ENCODE peak calls at places on chromosomes 6 and 20, in four cellular contexts. O is IMR-90, X is HCT116, Z is foreskin keratinocyte. F is an unnamed sample.

GRCh38 chr6:160775730-160776129 is 73.7 kb downstream of the PLG start:
- DNase-seq in X (no peak), Z (no peak), O (no peak), F (no peak)

GRCh38 chr6:97215157-97215769 is 67.8 kb downstream of the MMS22L start:
- DNase-seq in X (peak), O (peak), Z (peak), F (peak)

GRCh38 chr6:84118191-84118590 is 84.6 kb downstream of the MRAP2 start:
- DNase-seq in Z (no peak), O (no peak), X (no peak), F (no peak)

GRCh38 chr6:49097116-49097515 is 365.9 kb downstream of the MMUT start:
- DNase-seq in X (no peak), O (no peak), Z (no peak), F (no peak)

GRCh38 chr6:72716916-72717315 is 95.1 kb downstream of the KCNQ5 start:
- DNase-seq in X (no peak), Z (no peak), O (no peak), F (no peak)

GRCh38 chr20:35120012-35120701 is 27.0 kb downstream of the EDEM2 start:
- DNase-seq in Z (no peak), O (peak), X (no peak), F (no peak)

GRCh38 chr20:4922186-4922585 is 79.1 kb downstream of the SLC23A2 start:
- DNase-seq in O (no peak), Z (no peak), X (no peak), F (no peak)

GRCh38 chr6:132298344-132298949 is 102.8 kb downstream of the MOXD1 start:
- DNase-seq in Z (no peak), X (peak), O (peak), F (peak)

GRCh38 chr6:151276112-151276745 is 36.5 kb downstream of the AKAP12 start:
- DNase-seq in O (peak), Z (peak), X (no peak), F (no peak)

GRCh38 chr20:51862796-51863195 is 60.5 kb upstream of the SALL4 start:
- DNase-seq in Z (no peak), X (no peak), O (peak), F (no peak)

GRCh38 chr20:11368965-11369711 is 548.6 kb upstream of the BTBD3 start:
- DNase-seq in X (no peak), O (no peak), Z (no peak), F (no peak)

GRCh38 chr6:20564269-20564668 is 30.0 kb downstream of the CDKAL1 start:
- DNase-seq in O (peak), Z (no peak), X (peak), F (no peak)

GRCh38 chr20:51760905-51761544 is 7.2 kb downstream of the ATP9A start:
- DNase-seq in Z (peak), X (no peak), O (peak), F (no peak)

GRCh38 chr6:157716553-157716952 is 106.5 kb upstream of the SNX9 start:
- DNase-seq in X (no peak), Z (no peak), O (no peak), F (no peak)
- H3K27ac ChIP-seq in X (no peak), Z (no peak), O (peak), F (no peak)

GRCh38 chr6:36945301-36945700 is 9.2 kb upstream of the PI16 start:
- DNase-seq in X (no peak), Z (no peak), O (no peak), F (no peak)

GRCh38 chr6:36946526-36946925 is 8.0 kb upstream of the PI16 start:
- DNase-seq in X (no peak), Z (no peak), O (no peak), F (no peak)

GRCh38 chr6:36947570-36948351 is 6.8 kb upstream of the PI16 start:
- DNase-seq in Z (no peak), X (peak), O (peak), F (no peak)

GRCh38 chr6:36953931-36954261 is 642 bp upstream of the PI16 start:
- DNase-seq in Z (no peak), O (no peak), X (no peak), F (no peak)

DNA sequence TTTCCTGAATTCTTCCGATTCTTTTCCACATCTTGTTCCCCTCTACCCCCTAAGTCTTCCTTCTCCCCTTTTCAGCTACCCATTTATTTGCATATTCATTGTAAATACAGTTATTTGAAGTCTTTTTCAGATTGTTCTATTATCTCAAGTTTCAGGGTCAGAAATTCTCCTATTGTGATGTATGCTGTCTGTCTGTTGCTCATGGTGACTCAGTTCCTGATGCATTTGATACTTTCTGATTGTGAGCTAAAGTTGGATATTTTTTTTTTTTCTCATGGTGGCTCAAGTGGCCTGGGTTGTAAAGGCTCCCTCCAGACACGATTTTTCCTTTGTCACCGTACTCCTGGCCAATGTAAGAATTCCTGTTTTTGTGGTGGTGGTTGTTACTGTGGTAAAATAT is 4.9 kb upstream of the PI16 start:
- DNase-seq in X (no peak), Z (no peak), O (peak), F (no peak)
- H3K27ac ChIP-seq in X (no peak), Z (peak), O (no peak), F (no peak)

GRCh38 chr6:44041461-44042260 is 85.6 kb downstream of the MRPL14 start:
- DNase-seq in X (peak), Z (peak), O (peak), F (peak)

GRCh38 chr6:44039839-44040350 is 87.4 kb downstream of the MRPL14 start:
- DNase-seq in O (no peak), Z (no peak), X (no peak), F (no peak)

GRCh38 chr6:44039191-44039719 is 88.0 kb downstream of the MRPL14 start:
- DNase-seq in O (no peak), Z (no peak), X (no peak), F (no peak)

GRCh38 chr6:44042261-44043035 is 84.8 kb downstream of the MRPL14 start:
- DNase-seq in Z (no peak), O (no peak), X (no peak), F (no peak)

GRCh38 chr6:44040786-44041185 is 86.5 kb downstream of the MRPL14 start:
- DNase-seq in O (no peak), X (no peak), Z (no peak), F (no peak)
- H3K27ac ChIP-seq in O (peak), X (peak), Z (no peak), F (no peak)

GRCh38 chr20:38343107-38343797 is 3.0 kb upstream of the LBP start:
- DNase-seq in O (peak), X (no peak), Z (no peak), F (peak)
- H3K27ac ChIP-seq in O (no peak), X (no peak), Z (no peak), F (no peak)

DNA sequence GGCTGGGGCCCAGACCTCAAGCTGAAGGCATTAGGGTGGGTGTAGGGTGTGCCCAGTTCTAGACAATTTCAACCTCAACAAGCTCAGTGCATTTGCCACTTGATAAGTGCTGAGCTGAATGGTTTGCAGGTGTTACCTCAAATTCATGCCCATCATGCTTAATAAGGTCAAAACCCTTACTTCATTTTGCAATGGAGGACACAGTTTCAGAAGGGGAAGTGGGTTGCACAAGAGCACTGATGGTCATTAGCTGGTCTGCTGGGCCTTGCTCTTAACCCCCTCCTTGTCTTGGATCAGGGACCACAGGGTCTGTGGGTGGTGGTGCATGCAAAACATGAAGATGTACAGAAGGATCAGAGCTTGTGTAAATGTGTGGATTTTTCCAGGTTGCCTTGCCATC is 71.0 kb upstream of the SIRPA start:
- DNase-seq in X (no peak), Z (no peak), O (no peak), F (no peak)
- H3K27ac ChIP-seq in X (no peak), Z (no peak), O (no peak), F (no peak)

GRCh38 chr20:9128586-9128985 is 59.7 kb downstream of the PLCB4 start:
- DNase-seq in Z (no peak), X (no peak), O (no peak), F (no peak)
- H3K27ac ChIP-seq in Z (no peak), X (no peak), O (no peak), F (no peak)

GRCh38 chr6:2881358-2881885 is 21.7 kb downstream of the SERPINB9 start:
- DNase-seq in X (no peak), Z (no peak), O (no peak), F (no peak)

GRCh38 chr6:2883673-2884072 is 19.4 kb downstream of the SERPINB9 start:
- DNase-seq in X (no peak), O (no peak), Z (no peak), F (no peak)

GRCh38 chr6:2884817-2885216 is 18.3 kb downstream of the SERPINB9 start:
- DNase-seq in Z (no peak), X (no peak), O (no peak), F (no peak)

GRCh38 chr6:2890981-2891767 is 11.9 kb downstream of the SERPINB9 start:
- DNase-seq in Z (no peak), X (no peak), O (no peak), F (no peak)

GRCh38 chr6:2885967-2886731 is 17.0 kb downstream of the SERPINB9 start:
- DNase-seq in Z (no peak), O (no peak), X (no peak), F (no peak)
- H3K27ac ChIP-seq in Z (no peak), O (no peak), X (no peak), F (no peak)

DNA sequence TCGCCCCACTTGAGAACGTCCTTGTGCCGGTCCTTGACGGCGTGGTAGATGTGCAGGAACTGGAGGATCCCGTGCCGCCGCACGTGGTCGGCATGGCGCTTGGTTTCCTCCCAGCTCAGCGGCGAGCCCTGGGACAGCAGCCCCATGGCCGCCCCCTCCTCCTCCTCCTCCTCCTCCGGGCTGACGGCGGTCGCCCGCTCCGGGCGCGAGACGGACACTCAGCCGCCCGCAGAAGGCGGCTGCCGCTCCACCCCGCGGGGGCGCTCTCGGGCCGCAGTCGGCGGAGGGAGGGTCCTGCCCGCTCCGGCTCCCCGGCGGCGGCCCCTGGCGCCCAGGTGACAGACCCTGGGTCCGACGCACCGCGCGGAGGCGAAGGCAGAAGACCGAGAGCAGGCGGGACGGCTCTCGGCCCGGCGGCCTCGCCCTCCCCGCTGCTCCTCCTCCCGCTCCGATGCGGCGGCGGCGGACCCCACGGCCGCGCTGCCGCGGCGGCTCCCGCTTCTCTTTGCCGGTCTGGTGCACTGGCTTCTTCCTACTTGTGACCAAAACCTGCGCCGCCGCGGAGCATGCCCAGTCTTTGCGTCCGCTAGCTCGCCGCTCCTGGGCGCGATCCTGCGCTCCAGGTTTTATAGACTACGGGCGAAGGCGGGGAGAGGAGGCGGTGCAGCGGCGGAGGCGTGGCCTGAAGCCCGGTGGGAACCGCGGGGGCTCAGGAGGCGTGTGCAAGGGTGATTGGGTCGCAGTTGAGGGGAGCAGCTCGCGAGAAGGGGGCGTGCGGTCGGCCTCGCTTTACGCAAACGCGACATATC is at the start of gene GCLC:
- DNase-seq in X (peak), Z (peak), O (peak), F (peak)
- H3K27ac ChIP-seq in X (peak), Z (peak), O (peak), F (peak)